ENCODE peak calls at places on chromosomes 12 and 14, in four cellular contexts. X is pons, L is anterior cingulate cortex, I is astrocyte. O is an unnamed sample.

GRCh38 chr12:13337786-13338185 is 141.3 kb downstream of the EMP1 start:
- DNase-seq in X (no peak), L (no peak), I (no peak), O (no peak)

GRCh38 chr14:61388976-61389576 is 67.7 kb downstream of the PRKCH start:
- DNase-seq in X (no peak), L (no peak), I (no peak), O (no peak)

GRCh38 chr14:64137657-64138290 is 156.4 kb downstream of the ESR2 start:
- DNase-seq in X (peak), L (no peak), I (no peak), O (no peak)

GRCh38 chr14:89187501-89187900 is 229.5 kb downstream of the FOXN3 start:
- DNase-seq in X (no peak), L (no peak), I (no peak), O (no peak)

GRCh38 chr12:68675098-68675842 is 11.5 kb upstream of the NUP107 start:
- DNase-seq in X (no peak), L (no peak), I (peak), O (no peak)

GRCh38 chr14:105700622-105701288 is 174.4 kb downstream of the TMEM121 start:
- DNase-seq in X (no peak), L (no peak), I (no peak), O (no peak)

GRCh38 chr12:68267892-68268396 is 14.5 kb upstream of the IL22 start:
- DNase-seq in X (no peak), L (no peak), I (peak), O (no peak)

GRCh38 chr12:56759270-56759908 is 3.7 kb upstream of the HSD17B6 start:
- DNase-seq in X (no peak), L (no peak), I (no peak), O (no peak)

GRCh38 chr14:53278602-53279506 is 125.7 kb upstream of the DDHD1 start:
- DNase-seq in X (no peak), L (no peak), I (peak), O (no peak)

GRCh38 chr12:14190694-14191093 is 174.8 kb upstream of the ATF7IP start:
- DNase-seq in X (no peak), L (no peak), I (no peak), O (no peak)

GRCh38 chr14:67173719-67174118 is 15.5 kb upstream of the GARIN2 start:
- DNase-seq in X (no peak), L (no peak), I (no peak), O (no peak)

GRCh38 chr14:59464651-59465569 is at the start of gene GPR135:
- DNase-seq in X (no peak), L (peak), I (peak), O (peak)

GRCh38 chr14:28097585-28097984 is 669.0 kb upstream of the FOXG1 start:
- DNase-seq in X (no peak), L (no peak), I (no peak), O (no peak)

GRCh38 chr12:111635524-111635923 is 36.4 kb upstream of the ATXN2 start:
- DNase-seq in X (no peak), L (no peak), I (peak), O (no peak)

GRCh38 chr12:48221645-48222044 is 18.6 kb upstream of the OR10AD1 start:
- DNase-seq in X (no peak), L (no peak), I (no peak), O (no peak)

GRCh38 chr12:9667403-9667802 is 2.1 kb upstream of the CLEC2D start:
- DNase-seq in X (no peak), L (no peak), I (no peak), O (no peak)

GRCh38 chr12:66862586-66862985 is 183.7 kb upstream of the GRIP1 start:
- DNase-seq in X (no peak), L (no peak), I (no peak), O (no peak)

GRCh38 chr14:22850944-22851790 is 14.8 kb downstream of the MMP14 start:
- DNase-seq in X (no peak), L (peak), I (peak), O (no peak)

GRCh38 chr14:36767603-36768281 is 106.1 kb downstream of the PAX9 start:
- DNase-seq in X (no peak), L (no peak), I (peak), O (no peak)

GRCh38 chr12:107522692-107523477 is 162.7 kb upstream of the PWP1 start:
- DNase-seq in X (no peak), L (no peak), I (no peak), O (no peak)

GRCh38 chr12:47165934-47166333 is 86.2 kb upstream of the AMIGO2 start:
- DNase-seq in X (no peak), L (no peak), I (no peak), O (no peak)

GRCh38 chr12:47949441-47950341 is 13.7 kb upstream of the TMEM106C start:
- DNase-seq in X (peak), L (peak), I (peak), O (peak)

GRCh38 chr12:113306382-113306781 is 28.5 kb downstream of the SLC8B1 start:
- DNase-seq in X (no peak), L (no peak), I (peak), O (no peak)

GRCh38 chr12:124233041-124233836 is 61.7 kb upstream of the RFLNA start:
- DNase-seq in X (no peak), L (no peak), I (peak), O (no peak)

GRCh38 chr14:101889366-101889765 is 75.0 kb upstream of the DYNC1H1 start:
- DNase-seq in X (no peak), L (no peak), I (no peak), O (no peak)

GRCh38 chr12:93689076-93689834 is 12.1 kb downstream of the CRADD start:
- DNase-seq in X (no peak), L (no peak), I (no peak), O (no peak)

GRCh38 chr12:116673713-116674112 is 64.2 kb downstream of the SPRING1 start:
- DNase-seq in X (no peak), L (no peak), I (no peak), O (no peak)

GRCh38 chr12:52257074-52257551 is 17.3 kb upstream of the KRT86 start:
- DNase-seq in X (no peak), L (no peak), I (no peak), O (no peak)

GRCh38 chr12:16012086-16012485 is 101.0 kb downstream of the DERA start:
- DNase-seq in X (peak), L (no peak), I (peak), O (no peak)

GRCh38 chr12:67069451-67070306 is 199.5 kb upstream of the CAND1 start:
- DNase-seq in X (no peak), L (no peak), I (no peak), O (no peak)

GRCh38 chr14:103699901-103700752 is 15.1 kb downstream of the XRCC3 start:
- DNase-seq in X (peak), L (no peak), I (no peak), O (no peak)

GRCh38 chr12:75795125-75795524 is 236.5 kb downstream of the PHLDA1 start:
- DNase-seq in X (no peak), L (no peak), I (no peak), O (no peak)

GRCh38 chr14:91211017-91211416 is 33.5 kb downstream of the GPR68 start:
- DNase-seq in X (no peak), L (no peak), I (no peak), O (no peak)

GRCh38 chr12:8420506-8420905 is 35.3 kb upstream of the CLEC6A start:
- DNase-seq in X (no peak), L (no peak), I (no peak), O (no peak)

GRCh38 chr14:63045234-63045611 is at the start of gene KCNH5:
- DNase-seq in X (no peak), L (no peak), I (peak), O (peak)

GRCh38 chr14:68391292-68392014 is 401.4 kb downstream of the ZFP36L1 start:
- DNase-seq in X (peak), L (no peak), I (peak), O (no peak)

GRCh38 chr12:41932470-41932991 is 212.1 kb downstream of the GXYLT1 start:
- DNase-seq in X (peak), L (peak), I (peak), O (no peak)